ENCODE peak calls at places on chromosomes 7 and 10, in four cellular contexts. One of them, this sample, is unnamed.

GRCh38 chr10:44245601-44245938 is 139.3 kb downstream of the CXCL12 start:
- DNase-seq in caudate nucleus: no peak
- DNase-seq in NCI-H460: no peak
- DNase-seq in K562: no peak
- DNase-seq in this sample: no peak

GRCh38 chr7:157576415-157576814 is 239.6 kb downstream of the DNAJB6 start:
- DNase-seq in caudate nucleus: no peak
- DNase-seq in K562: peak
- DNase-seq in NCI-H460: no peak
- DNase-seq in this sample: peak

GRCh38 chr7:1555813-1556540 is at the start of gene TMEM184A:
- DNase-seq in caudate nucleus: no peak
- DNase-seq in K562: no peak
- DNase-seq in NCI-H460: no peak
- DNase-seq in this sample: no peak

GRCh38 chr10:84190621-84191020 is 3.7 kb upstream of the CDHR1 start:
- DNase-seq in caudate nucleus: no peak
- DNase-seq in NCI-H460: no peak
- DNase-seq in K562: no peak
- DNase-seq in this sample: no peak

GRCh38 chr7:149463500-149464161 is 2.8 kb upstream of the ZNF777 start:
- DNase-seq in K562: no peak
- DNase-seq in NCI-H460: no peak
- DNase-seq in caudate nucleus: no peak
- DNase-seq in this sample: no peak

GRCh38 chr10:68665841-68666240 is 55.2 kb upstream of the CCAR1 start:
- DNase-seq in NCI-H460: no peak
- DNase-seq in caudate nucleus: no peak
- DNase-seq in K562: no peak
- DNase-seq in this sample: no peak

GRCh38 chr10:62037166-62037831 is 135.8 kb downstream of the ARID5B start:
- DNase-seq in NCI-H460: no peak
- DNase-seq in K562: no peak
- DNase-seq in caudate nucleus: no peak
- DNase-seq in this sample: no peak

GRCh38 chr7:121798076-121798475 is 74.9 kb upstream of the PTPRZ1 start:
- DNase-seq in caudate nucleus: no peak
- DNase-seq in NCI-H460: no peak
- DNase-seq in K562: no peak
- DNase-seq in this sample: no peak

GRCh38 chr7:111485981-111486380 is 76.3 kb downstream of the IMMP2L start:
- DNase-seq in K562: no peak
- DNase-seq in NCI-H460: no peak
- DNase-seq in caudate nucleus: no peak
- DNase-seq in this sample: no peak

This sample was measured in activated T-cell treated with anti-CD3 and anti-CD28 coated beads for 24 hours.